ENCODE peak calls at places on chromosomes 2 and 18, in eight cellular contexts. One of them, this sample, is unnamed.

GRCh38 chr18:58254873-58255511 is 211.0 kb downstream of the NEDD4L start:
- DNase-seq in A549: no peak
- DNase-seq in cardiac muscle cell: no peak
- DNase-seq in neural progenitor cell: peak
- DNase-seq in WERI-Rb-1: no peak
- DNase-seq in prostate gland: peak
- DNase-seq in heart left ventricle: peak
- DNase-seq in lower lobe of right lung: no peak
- DNase-seq in this sample: no peak

GRCh38 chr18:3279201-3280185 is 17.6 kb downstream of the MYL12B start:
- DNase-seq in A549: no peak
- DNase-seq in cardiac muscle cell: no peak
- DNase-seq in neural progenitor cell: peak
- DNase-seq in WERI-Rb-1: no peak
- DNase-seq in prostate gland: no peak
- DNase-seq in heart left ventricle: no peak
- DNase-seq in lower lobe of right lung: no peak
- DNase-seq in this sample: no peak

GRCh38 chr2:24659862-24660261 is 133.3 kb downstream of the PTRHD1 start:
- DNase-seq in A549: no peak
- DNase-seq in cardiac muscle cell: no peak
- DNase-seq in neural progenitor cell: peak
- DNase-seq in WERI-Rb-1: peak
- DNase-seq in prostate gland: no peak
- DNase-seq in heart left ventricle: no peak
- DNase-seq in lower lobe of right lung: no peak
- DNase-seq in this sample: no peak

GRCh38 chr18:50284226-50284885 is 3.0 kb upstream of the MBD1 start:
- DNase-seq in A549: no peak
- DNase-seq in cardiac muscle cell: no peak
- DNase-seq in neural progenitor cell: no peak
- DNase-seq in WERI-Rb-1: no peak
- DNase-seq in prostate gland: no peak
- DNase-seq in heart left ventricle: no peak
- DNase-seq in lower lobe of right lung: no peak
- DNase-seq in this sample: no peak

GRCh38 chr2:72211359-72211758 is 63.7 kb upstream of the CYP26B1 start:
- DNase-seq in A549: no peak
- DNase-seq in cardiac muscle cell: no peak
- DNase-seq in neural progenitor cell: no peak
- DNase-seq in WERI-Rb-1: no peak
- DNase-seq in prostate gland: no peak
- DNase-seq in heart left ventricle: no peak
- DNase-seq in lower lobe of right lung: no peak
- DNase-seq in this sample: no peak

GRCh38 chr2:162908567-162908966 is 70.0 kb upstream of the KCNH7 start:
- DNase-seq in A549: no peak
- DNase-seq in cardiac muscle cell: no peak
- DNase-seq in neural progenitor cell: peak
- DNase-seq in WERI-Rb-1: no peak
- DNase-seq in prostate gland: no peak
- DNase-seq in heart left ventricle: no peak
- DNase-seq in lower lobe of right lung: no peak
- DNase-seq in this sample: no peak

GRCh38 chr18:37654711-37655369 is 89.2 kb upstream of the CELF4 start:
- DNase-seq in A549: no peak
- DNase-seq in cardiac muscle cell: no peak
- DNase-seq in neural progenitor cell: no peak
- DNase-seq in WERI-Rb-1: no peak
- DNase-seq in prostate gland: no peak
- DNase-seq in heart left ventricle: no peak
- DNase-seq in lower lobe of right lung: no peak
- DNase-seq in this sample: no peak

GRCh38 chr2:128268611-128269357 is 49.9 kb downstream of the HS6ST1 start:
- DNase-seq in A549: no peak
- DNase-seq in cardiac muscle cell: no peak
- DNase-seq in neural progenitor cell: no peak
- DNase-seq in WERI-Rb-1: no peak
- DNase-seq in prostate gland: no peak
- DNase-seq in heart left ventricle: no peak
- DNase-seq in lower lobe of right lung: no peak
- DNase-seq in this sample: no peak

GRCh38 chr2:144890828-144891227 is 370.9 kb upstream of the ZEB2 start:
- DNase-seq in A549: peak
- DNase-seq in cardiac muscle cell: peak
- DNase-seq in neural progenitor cell: no peak
- DNase-seq in WERI-Rb-1: no peak
- DNase-seq in prostate gland: no peak
- DNase-seq in heart left ventricle: no peak
- DNase-seq in lower lobe of right lung: no peak
- DNase-seq in this sample: no peak

GRCh38 chr2:189060096-189060642 is 86.0 kb downstream of the COL3A1 start:
- DNase-seq in A549: no peak
- DNase-seq in cardiac muscle cell: no peak
- DNase-seq in neural progenitor cell: no peak
- DNase-seq in WERI-Rb-1: no peak
- DNase-seq in prostate gland: peak
- DNase-seq in heart left ventricle: no peak
- DNase-seq in lower lobe of right lung: no peak
- DNase-seq in this sample: no peak

GRCh38 chr18:35481960-35482366 is 15.8 kb downstream of the INO80C start:
- DNase-seq in A549: no peak
- DNase-seq in cardiac muscle cell: no peak
- DNase-seq in neural progenitor cell: no peak
- DNase-seq in WERI-Rb-1: no peak
- DNase-seq in prostate gland: no peak
- DNase-seq in heart left ventricle: no peak
- DNase-seq in lower lobe of right lung: no peak
- DNase-seq in this sample: no peak

GRCh38 chr2:171509945-171510731 is 12.1 kb upstream of the CYBRD1 start:
- DNase-seq in A549: no peak
- DNase-seq in cardiac muscle cell: no peak
- DNase-seq in neural progenitor cell: no peak
- DNase-seq in WERI-Rb-1: no peak
- DNase-seq in prostate gland: no peak
- DNase-seq in heart left ventricle: no peak
- DNase-seq in lower lobe of right lung: no peak
- DNase-seq in this sample: no peak

GRCh38 chr18:74239567-74239966 is 52.2 kb downstream of the CYB5A start:
- DNase-seq in A549: no peak
- DNase-seq in cardiac muscle cell: no peak
- DNase-seq in neural progenitor cell: no peak
- DNase-seq in WERI-Rb-1: no peak
- DNase-seq in prostate gland: no peak
- DNase-seq in heart left ventricle: no peak
- DNase-seq in lower lobe of right lung: no peak
- DNase-seq in this sample: no peak

GRCh38 chr2:176039375-176039774 is 37.3 kb upstream of the LNPK start:
- DNase-seq in A549: no peak
- DNase-seq in cardiac muscle cell: no peak
- DNase-seq in neural progenitor cell: no peak
- DNase-seq in WERI-Rb-1: no peak
- DNase-seq in prostate gland: no peak
- DNase-seq in heart left ventricle: no peak
- DNase-seq in lower lobe of right lung: no peak
- DNase-seq in this sample: no peak

GRCh38 chr2:74865770-74866674 is 32.1 kb downstream of the HK2 start:
- DNase-seq in A549: no peak
- DNase-seq in cardiac muscle cell: no peak
- DNase-seq in neural progenitor cell: no peak
- DNase-seq in WERI-Rb-1: no peak
- DNase-seq in prostate gland: no peak
- DNase-seq in heart left ventricle: no peak
- DNase-seq in lower lobe of right lung: no peak
- DNase-seq in this sample: no peak

GRCh38 chr2:231576465-231576864 is 16.2 kb upstream of the TEX44 start:
- DNase-seq in A549: no peak
- DNase-seq in cardiac muscle cell: no peak
- DNase-seq in neural progenitor cell: no peak
- DNase-seq in WERI-Rb-1: no peak
- DNase-seq in prostate gland: no peak
- DNase-seq in heart left ventricle: no peak
- DNase-seq in lower lobe of right lung: peak
- DNase-seq in this sample: no peak

GRCh38 chr2:42031783-42032620 is 15.8 kb upstream of the PKDCC start:
- DNase-seq in A549: no peak
- DNase-seq in cardiac muscle cell: no peak
- DNase-seq in neural progenitor cell: peak
- DNase-seq in WERI-Rb-1: peak
- DNase-seq in prostate gland: no peak
- DNase-seq in heart left ventricle: no peak
- DNase-seq in lower lobe of right lung: no peak
- DNase-seq in this sample: no peak

GRCh38 chr2:221426929-221427328 is 145.2 kb downstream of the EPHA4 start:
- DNase-seq in A549: no peak
- DNase-seq in cardiac muscle cell: no peak
- DNase-seq in neural progenitor cell: peak
- DNase-seq in WERI-Rb-1: peak
- DNase-seq in prostate gland: no peak
- DNase-seq in heart left ventricle: no peak
- DNase-seq in lower lobe of right lung: no peak
- DNase-seq in this sample: no peak

GRCh38 chr2:232481322-232482140 is 6.1 kb downstream of the ECEL1 start:
- DNase-seq in A549: no peak
- DNase-seq in cardiac muscle cell: no peak
- DNase-seq in neural progenitor cell: no peak
- DNase-seq in WERI-Rb-1: no peak
- DNase-seq in prostate gland: no peak
- DNase-seq in heart left ventricle: peak
- DNase-seq in lower lobe of right lung: peak
- DNase-seq in this sample: no peak

GRCh38 chr2:212284166-212284565 is 254.4 kb downstream of the ERBB4 start:
- DNase-seq in A549: no peak
- DNase-seq in cardiac muscle cell: no peak
- DNase-seq in neural progenitor cell: peak
- DNase-seq in WERI-Rb-1: no peak
- DNase-seq in prostate gland: no peak
- DNase-seq in heart left ventricle: no peak
- DNase-seq in lower lobe of right lung: no peak
- DNase-seq in this sample: no peak
- H3K27ac ChIP-seq in A549: no peak
- H3K27ac ChIP-seq in cardiac muscle cell: no peak
- H3K27ac ChIP-seq in neural progenitor cell: peak
- H3K27ac ChIP-seq in WERI-Rb-1: no peak
- H3K27ac ChIP-seq in prostate gland: no peak
- H3K27ac ChIP-seq in heart left ventricle: no peak
- H3K27ac ChIP-seq in lower lobe of right lung: no peak
- H3K27ac ChIP-seq in this sample: no peak

GRCh38 chr18:63083555-63083954 is 236.0 kb downstream of the BCL2 start:
- DNase-seq in A549: no peak
- DNase-seq in cardiac muscle cell: no peak
- DNase-seq in neural progenitor cell: no peak
- DNase-seq in WERI-Rb-1: no peak
- DNase-seq in prostate gland: no peak
- DNase-seq in heart left ventricle: no peak
- DNase-seq in lower lobe of right lung: no peak
- DNase-seq in this sample: peak
- H3K27ac ChIP-seq in A549: no peak
- H3K27ac ChIP-seq in cardiac muscle cell: no peak
- H3K27ac ChIP-seq in neural progenitor cell: no peak
- H3K27ac ChIP-seq in WERI-Rb-1: no peak
- H3K27ac ChIP-seq in prostate gland: no peak
- H3K27ac ChIP-seq in heart left ventricle: no peak
- H3K27ac ChIP-seq in lower lobe of right lung: no peak
- H3K27ac ChIP-seq in this sample: peak

DNA sequence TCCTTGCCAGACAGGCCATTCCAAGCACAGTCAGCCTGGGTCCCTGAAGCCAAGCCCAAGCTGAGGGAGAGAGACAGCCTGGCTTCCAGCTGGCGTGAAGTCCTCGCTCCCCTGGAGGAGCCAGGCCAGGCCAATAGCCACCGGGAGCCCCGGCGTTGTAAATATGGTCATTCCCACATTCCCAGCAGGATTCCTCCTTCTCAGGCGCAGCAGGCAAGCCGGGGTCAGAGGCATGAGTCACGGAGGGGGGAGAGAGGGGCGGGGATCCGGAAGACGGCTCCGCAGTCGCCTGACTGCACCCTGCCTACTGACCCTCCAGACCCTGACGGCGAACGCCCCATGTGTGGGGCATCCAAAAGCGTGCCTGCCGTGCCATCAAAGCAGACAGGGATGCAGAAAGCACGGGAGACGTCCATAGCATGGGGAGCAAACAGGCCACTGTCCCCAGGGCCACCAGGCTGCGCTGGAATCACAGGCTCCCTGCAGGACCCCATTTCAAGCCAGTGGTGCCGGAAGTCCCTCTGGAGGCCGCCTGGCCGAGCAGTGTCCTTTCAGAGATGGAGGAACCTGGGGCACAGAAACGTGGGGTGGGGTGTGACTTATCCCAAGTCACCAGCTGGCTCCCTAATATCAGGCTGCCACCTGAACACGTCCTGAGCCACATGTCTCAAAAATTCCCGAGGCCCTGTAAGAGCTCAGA is 48.2 kb downstream of the TWIST2 start:
- DNase-seq in A549: no peak
- DNase-seq in cardiac muscle cell: no peak
- DNase-seq in neural progenitor cell: peak
- DNase-seq in WERI-Rb-1: no peak
- DNase-seq in prostate gland: no peak
- DNase-seq in heart left ventricle: peak
- DNase-seq in lower lobe of right lung: no peak
- DNase-seq in this sample: peak
- H3K27ac ChIP-seq in A549: no peak
- H3K27ac ChIP-seq in cardiac muscle cell: no peak
- H3K27ac ChIP-seq in neural progenitor cell: no peak
- H3K27ac ChIP-seq in WERI-Rb-1: no peak
- H3K27ac ChIP-seq in prostate gland: peak
- H3K27ac ChIP-seq in heart left ventricle: no peak
- H3K27ac ChIP-seq in lower lobe of right lung: no peak
- H3K27ac ChIP-seq in this sample: peak

GRCh38 chr2:224389317-224389716 is 12.6 kb downstream of the FAM124B start:
- DNase-seq in A549: no peak
- DNase-seq in cardiac muscle cell: no peak
- DNase-seq in neural progenitor cell: no peak
- DNase-seq in WERI-Rb-1: no peak
- DNase-seq in prostate gland: no peak
- DNase-seq in heart left ventricle: no peak
- DNase-seq in lower lobe of right lung: no peak
- DNase-seq in this sample: no peak

GRCh38 chr2:224395646-224396390 is 6.1 kb downstream of the FAM124B start:
- DNase-seq in A549: no peak
- DNase-seq in cardiac muscle cell: no peak
- DNase-seq in neural progenitor cell: no peak
- DNase-seq in WERI-Rb-1: no peak
- DNase-seq in prostate gland: no peak
- DNase-seq in heart left ventricle: no peak
- DNase-seq in lower lobe of right lung: no peak
- DNase-seq in this sample: no peak

GRCh38 chr2:224398289-224398688 is 3.6 kb downstream of the FAM124B start:
- DNase-seq in A549: no peak
- DNase-seq in cardiac muscle cell: no peak
- DNase-seq in neural progenitor cell: no peak
- DNase-seq in WERI-Rb-1: no peak
- DNase-seq in prostate gland: no peak
- DNase-seq in heart left ventricle: no peak
- DNase-seq in lower lobe of right lung: no peak
- DNase-seq in this sample: no peak

GRCh38 chr2:224393145-224393544 is 8.8 kb downstream of the FAM124B start:
- DNase-seq in A549: no peak
- DNase-seq in cardiac muscle cell: no peak
- DNase-seq in neural progenitor cell: no peak
- DNase-seq in WERI-Rb-1: no peak
- DNase-seq in prostate gland: no peak
- DNase-seq in heart left ventricle: no peak
- DNase-seq in lower lobe of right lung: no peak
- DNase-seq in this sample: no peak

GRCh38 chr2:224392545-224392944 is 9.4 kb downstream of the FAM124B start:
- DNase-seq in A549: no peak
- DNase-seq in cardiac muscle cell: no peak
- DNase-seq in neural progenitor cell: no peak
- DNase-seq in WERI-Rb-1: no peak
- DNase-seq in prostate gland: no peak
- DNase-seq in heart left ventricle: no peak
- DNase-seq in lower lobe of right lung: no peak
- DNase-seq in this sample: no peak
- H3K27ac ChIP-seq in A549: no peak
- H3K27ac ChIP-seq in cardiac muscle cell: no peak
- H3K27ac ChIP-seq in neural progenitor cell: no peak
- H3K27ac ChIP-seq in WERI-Rb-1: no peak
- H3K27ac ChIP-seq in prostate gland: no peak
- H3K27ac ChIP-seq in heart left ventricle: no peak
- H3K27ac ChIP-seq in lower lobe of right lung: no peak
- H3K27ac ChIP-seq in this sample: no peak